ENCODE peak calls at places on chromosomes 6 and 20, in nine cellular contexts. D is T-helper 9 cell; N is T follicular helper cell; H is neural crest cell; R is A172; F is C1 segment of cervical spinal cord; A is activated CD4-positive, alpha-beta T cell treated with anti-CD3 and anti-CD28 coated beads, Interleukin-2, amount 50 U/mL, for 24 hours; G is G401; S is mesenchymal stem cell. L is an unnamed sample.

GRCh38 chr20:32028647-32029372 is 18.6 kb downstream of the CCM2L start:
- DNase-seq in D (no peak), N (no peak), H (no peak), R (no peak), F (peak), A (no peak), G (peak), S (peak), L (no peak)

GRCh38 chr6:144469144-144469575 is 184.0 kb downstream of the UTRN start:
- DNase-seq in D (no peak), N (no peak), H (no peak), R (no peak), F (no peak), A (no peak), G (no peak), S (no peak), L (peak)

GRCh38 chr20:17661121-17661744 is 20.8 kb downstream of the RRBP1 start:
- DNase-seq in D (no peak), N (no peak), H (no peak), R (no peak), F (no peak), A (no peak), G (no peak), S (no peak), L (no peak)

GRCh38 chr6:122428781-122429180 is 29.3 kb downstream of the HSF2 start:
- DNase-seq in D (no peak), N (no peak), H (no peak), R (no peak), F (no peak), A (no peak), G (no peak), S (no peak), L (no peak)

GRCh38 chr20:266213-266603 is 8.7 kb downstream of the DEFB132 start:
- DNase-seq in D (no peak), N (no peak), H (no peak), R (no peak), F (no peak), A (no peak), G (no peak), S (no peak), L (no peak)

GRCh38 chr20:53071833-53072232 is 99.7 kb downstream of the TSHZ2 start:
- DNase-seq in D (no peak), N (no peak), H (no peak), R (no peak), F (no peak), A (no peak), G (no peak), S (no peak), L (peak)

GRCh38 chr6:134413241-134413643 is 95.3 kb upstream of the SGK1 start:
- DNase-seq in D (no peak), N (no peak), H (no peak), R (no peak), F (no peak), A (no peak), G (no peak), S (no peak), L (no peak)

GRCh38 chr6:78995346-78995745 is 82.7 kb downstream of the PHIP start:
- DNase-seq in D (no peak), N (no peak), H (no peak), R (no peak), F (no peak), A (no peak), G (no peak), S (no peak), L (no peak)

GRCh38 chr6:31900917-31901414 is 920 bp downstream of the ZBTB12 start:
- DNase-seq in D (no peak), N (no peak), H (no peak), R (no peak), F (peak), A (no peak), G (peak), S (no peak), L (no peak)

GRCh38 chr6:42564496-42564890 is 664 bp downstream of the UBR2 start:
- DNase-seq in D (no peak), N (no peak), H (no peak), R (peak), F (no peak), A (no peak), G (no peak), S (peak), L (no peak)

GRCh38 chr6:156816505-156816904 is 39.3 kb downstream of the ARID1B start:
- DNase-seq in D (no peak), N (no peak), H (no peak), R (no peak), F (peak), A (no peak), G (no peak), S (peak), L (no peak)

GRCh38 chr6:37131104-37131959 is 38.6 kb upstream of the PIM1 start:
- DNase-seq in D (no peak), N (no peak), H (peak), R (peak), F (peak), A (no peak), G (peak), S (peak), L (no peak)

GRCh38 chr6:6890400-6890858 is 217.3 kb upstream of the RREB1 start:
- DNase-seq in D (no peak), N (no peak), H (peak), R (no peak), F (no peak), A (no peak), G (no peak), S (peak), L (no peak)

GRCh38 chr6:121823437-121823851 is 388.0 kb downstream of the GJA1 start:
- DNase-seq in D (no peak), N (no peak), H (no peak), R (peak), F (no peak), A (no peak), G (peak), S (peak), L (no peak)

GRCh38 chr6:53112404-53112803 is 36.2 kb downstream of the GCM1 start:
- DNase-seq in D (no peak), N (no peak), H (no peak), R (no peak), F (no peak), A (no peak), G (no peak), S (no peak), L (peak)

GRCh38 chr20:60037120-60037499 is 78.9 kb downstream of the CDH26 start:
- DNase-seq in D (no peak), N (no peak), H (no peak), R (peak), F (no peak), A (no peak), G (no peak), S (peak), L (no peak)

GRCh38 chr6:52634211-52634610 is 36.7 kb upstream of the TMEM14A start:
- DNase-seq in D (no peak), N (no peak), H (no peak), R (no peak), F (no peak), A (no peak), G (no peak), S (no peak), L (no peak)

GRCh38 chr20:39016076-39016475 is 53.9 kb downstream of the DHX35 start:
- DNase-seq in D (no peak), N (no peak), H (no peak), R (no peak), F (no peak), A (no peak), G (no peak), S (no peak), L (no peak)

GRCh38 chr20:16714242-16714641 is 15.6 kb upstream of the SNRPB2 start:
- DNase-seq in D (no peak), N (no peak), H (no peak), R (no peak), F (no peak), A (no peak), G (no peak), S (no peak), L (no peak)

GRCh38 chr20:32227744-32228688 is 20.3 kb downstream of the POFUT1 start:
- DNase-seq in D (no peak), N (no peak), H (no peak), R (peak), F (no peak), A (no peak), G (no peak), S (peak), L (no peak)

GRCh38 chr20:47929368-47930115 is 144.3 kb upstream of the SULF2 start:
- DNase-seq in D (no peak), N (no peak), H (no peak), R (peak), F (no peak), A (no peak), G (no peak), S (peak), L (no peak)

GRCh38 chr6:167107787-167108186 is 15.1 kb upstream of the CCR6 start:
- DNase-seq in D (no peak), N (no peak), H (no peak), R (no peak), F (no peak), A (no peak), G (no peak), S (no peak), L (peak)

GRCh38 chr6:111874030-111874425 is 776 bp upstream of the FYN start:
- DNase-seq in D (peak), N (peak), H (no peak), R (no peak), F (peak), A (peak), G (no peak), S (no peak), L (peak)

GRCh38 chr6:103798166-103798565 is 1061.6 kb downstream of the HACE1 start:
- DNase-seq in D (no peak), N (no peak), H (no peak), R (no peak), F (peak), A (no peak), G (peak), S (no peak), L (no peak)

GRCh38 chr6:66418906-66419305 is 711.9 kb upstream of the EYS start:
- DNase-seq in D (no peak), N (no peak), H (no peak), R (no peak), F (no peak), A (no peak), G (no peak), S (no peak), L (no peak)

GRCh38 chr6:3409699-3410384 is 47.0 kb downstream of the SLC22A23 start:
- DNase-seq in D (no peak), N (no peak), H (no peak), R (no peak), F (no peak), A (no peak), G (no peak), S (no peak), L (no peak)

GRCh38 chr6:121093928-121094327 is 240.4 kb downstream of the TBC1D32 start:
- DNase-seq in D (no peak), N (no peak), H (no peak), R (peak), F (no peak), A (no peak), G (no peak), S (peak), L (no peak)

GRCh38 chr6:44925100-44925739 is 402.9 kb upstream of the RUNX2 start:
- DNase-seq in D (peak), N (peak), H (no peak), R (no peak), F (no peak), A (no peak), G (no peak), S (peak), L (no peak)

GRCh38 chr6:4586469-4586859 is 189.7 kb upstream of the CDYL start:
- DNase-seq in D (no peak), N (no peak), H (no peak), R (no peak), F (no peak), A (no peak), G (no peak), S (no peak), L (no peak)

GRCh38 chr20:11108102-11108842 is 434.5 kb upstream of the JAG1 start:
- DNase-seq in D (no peak), N (no peak), H (no peak), R (no peak), F (no peak), A (no peak), G (no peak), S (no peak), L (no peak)

GRCh38 chr6:143607959-143608358 is 69.8 kb upstream of the PHACTR2 start:
- DNase-seq in D (no peak), N (no peak), H (no peak), R (no peak), F (no peak), A (no peak), G (peak), S (no peak), L (no peak)